ENCODE peak calls at places on chromosomes 4 and X, in four cellular contexts. One of them, this sample, is unnamed. For H3K9me3, the result is how much of the 10 kb centered on the place peaks cover.

GRCh38 chr4:5366421-5366820 is 315.1 kb downstream of the STK32B start:
- DNase-seq in lung: no peak
- DNase-seq in aorta: no peak
- DNase-seq in neural progenitor cell: no peak
- DNase-seq in this sample: no peak

GRCh38 chrX:140439455-140439854 is 65.4 kb downstream of the SOX3 start:
- DNase-seq in lung: no peak
- DNase-seq in aorta: no peak
- DNase-seq in neural progenitor cell: peak
- DNase-seq in this sample: no peak

GRCh38 chrX:114924846-114925245 is 92.6 kb downstream of the IL13RA2 start:
- DNase-seq in lung: no peak
- DNase-seq in aorta: no peak
- DNase-seq in neural progenitor cell: no peak
- DNase-seq in this sample: no peak

GRCh38 chrX:20063153-20063552 is 53.6 kb downstream of the MAP7D2 start:
- DNase-seq in lung: no peak
- DNase-seq in aorta: no peak
- DNase-seq in neural progenitor cell: no peak
- DNase-seq in this sample: no peak

GRCh38 chr4:1299301-1299860 is 9.7 kb downstream of the MAEA start:
- DNase-seq in lung: no peak
- DNase-seq in aorta: peak
- DNase-seq in neural progenitor cell: no peak
- DNase-seq in this sample: no peak

GRCh38 chr4:3529363-3529762 is 2.9 kb downstream of the LRPAP1 start:
- DNase-seq in lung: peak
- DNase-seq in aorta: peak
- DNase-seq in neural progenitor cell: no peak
- DNase-seq in this sample: no peak

GRCh38 chrX:8126092-8126491 is 45.0 kb downstream of the VCX2 start:
- DNase-seq in lung: no peak
- DNase-seq in aorta: no peak
- DNase-seq in neural progenitor cell: no peak
- DNase-seq in this sample: no peak

GRCh38 chr4:47490550-47490949 is 5.5 kb downstream of the ATP10D start:
- DNase-seq in lung: no peak
- DNase-seq in aorta: no peak
- DNase-seq in neural progenitor cell: peak
- DNase-seq in this sample: no peak

GRCh38 chr4:126583509-126583908 is 1049.2 kb upstream of the INTU start:
- DNase-seq in lung: no peak
- DNase-seq in aorta: no peak
- DNase-seq in neural progenitor cell: peak
- DNase-seq in this sample: no peak

GRCh38 chr4:107856901-107857300 is 32.2 kb downstream of the SGMS2 start:
- DNase-seq in lung: no peak
- DNase-seq in aorta: no peak
- DNase-seq in neural progenitor cell: no peak
- DNase-seq in this sample: no peak

GRCh38 chr4:102438873-102439614 is 62.1 kb upstream of the NFKB1 start:
- DNase-seq in lung: no peak
- DNase-seq in aorta: no peak
- DNase-seq in neural progenitor cell: no peak
- DNase-seq in this sample: peak

GRCh38 chrX:25144043-25144940 is 128.5 kb upstream of the ARX start:
- DNase-seq in lung: peak
- DNase-seq in aorta: peak
- DNase-seq in neural progenitor cell: peak
- DNase-seq in this sample: peak

GRCh38 chr4:6972911-6973310 is 63.3 kb downstream of the TBC1D14 start:
- DNase-seq in lung: no peak
- DNase-seq in aorta: no peak
- DNase-seq in neural progenitor cell: peak
- DNase-seq in this sample: no peak

GRCh38 chr4:169103966-169104412 is 93.9 kb upstream of the CBR4 start:
- DNase-seq in lung: no peak
- DNase-seq in aorta: no peak
- DNase-seq in neural progenitor cell: peak
- DNase-seq in this sample: peak

GRCh38 chrX:24515447-24515846 is 50.4 kb downstream of the PDK3 start:
- DNase-seq in lung: no peak
- DNase-seq in aorta: no peak
- DNase-seq in neural progenitor cell: peak
- DNase-seq in this sample: no peak

GRCh38 chr4:46386570-46386969 is 3.4 kb downstream of the GABRA2 start:
- DNase-seq in lung: no peak
- DNase-seq in aorta: no peak
- DNase-seq in neural progenitor cell: peak
- DNase-seq in this sample: peak

GRCh38 chrX:149131780-149132179 is 373.3 kb downstream of the IDS start:
- DNase-seq in lung: no peak
- DNase-seq in aorta: no peak
- DNase-seq in neural progenitor cell: no peak
- DNase-seq in this sample: no peak

GRCh38 chrX:102712967-102713677 is 874 bp downstream of the GPRASP2 start:
- DNase-seq in lung: no peak
- DNase-seq in aorta: peak
- DNase-seq in neural progenitor cell: peak
- DNase-seq in this sample: no peak

GRCh38 chr4:69907151-69907550 is 23.7 kb upstream of the CSN1S1 start:
- DNase-seq in lung: no peak
- DNase-seq in aorta: no peak
- DNase-seq in neural progenitor cell: no peak
- DNase-seq in this sample: no peak

GRCh38 chrX:48919947-48920712 is 1.3 kb upstream of the PIM2 start:
- DNase-seq in lung: no peak
- DNase-seq in aorta: peak
- DNase-seq in neural progenitor cell: no peak
- DNase-seq in this sample: no peak

DNA sequence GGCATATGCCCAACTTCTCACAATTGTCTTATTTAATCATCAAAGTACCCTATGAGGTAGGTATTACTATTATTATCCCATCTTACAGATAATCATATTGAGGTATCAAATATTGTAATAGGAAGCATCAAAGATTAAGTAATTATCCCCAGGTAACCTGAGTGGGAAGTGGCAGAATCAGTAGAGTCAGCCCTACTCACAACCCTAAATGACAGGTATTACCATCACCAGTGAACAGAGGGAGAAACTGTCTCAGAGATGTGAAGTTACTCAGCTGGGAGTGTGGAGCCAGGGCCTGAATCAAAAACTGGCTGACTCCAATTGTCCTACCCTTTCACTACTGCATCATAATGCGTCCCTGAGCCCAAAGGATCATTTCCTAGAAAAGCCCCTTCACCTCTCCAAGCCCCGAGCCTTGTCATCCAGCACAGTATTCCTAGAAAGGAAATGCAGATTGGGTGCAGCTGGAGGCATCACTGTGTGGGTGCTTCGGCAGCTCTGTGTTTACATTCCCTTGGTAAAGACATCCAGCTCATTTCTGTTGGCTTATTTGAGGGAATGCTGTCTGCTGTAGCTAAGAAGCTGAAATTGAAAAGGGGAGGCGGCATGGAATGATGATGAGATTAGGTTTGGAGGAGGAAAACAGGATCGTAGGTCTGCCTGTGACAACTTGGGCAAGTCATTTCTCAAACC is 72.8 kb downstream of the DHX15 start:
- DNase-seq in lung: no peak
- DNase-seq in aorta: no peak
- DNase-seq in neural progenitor cell: no peak
- DNase-seq in this sample: no peak
- H3K27ac ChIP-seq in lung: no peak
- H3K27ac ChIP-seq in aorta: no peak
- H3K27ac ChIP-seq in neural progenitor cell: no peak
- H3K27ac ChIP-seq in this sample: no peak

GRCh38 chrX:151984891-151985290 is 10.4 kb upstream of the GABRE start:
- DNase-seq in lung: no peak
- DNase-seq in aorta: no peak
- DNase-seq in neural progenitor cell: no peak
- DNase-seq in this sample: no peak
- H3K9me3 ChIP-seq in lung: under half
- H3K9me3 ChIP-seq in aorta: under half
- H3K9me3 ChIP-seq in neural progenitor cell: under half
- H3K9me3 ChIP-seq in this sample: under half

GRCh38 chr4:82780398-82781231 is 18.0 kb downstream of the SCD5 start:
- DNase-seq in lung: peak
- DNase-seq in aorta: peak
- DNase-seq in neural progenitor cell: no peak
- DNase-seq in this sample: peak
- H3K27ac ChIP-seq in lung: no peak
- H3K27ac ChIP-seq in aorta: no peak
- H3K27ac ChIP-seq in neural progenitor cell: no peak
- H3K27ac ChIP-seq in this sample: peak

GRCh38 chr4:129063640-129064039 is 29.7 kb downstream of the SCLT1 start:
- DNase-seq in lung: no peak
- DNase-seq in aorta: no peak
- DNase-seq in neural progenitor cell: no peak
- DNase-seq in this sample: no peak
- H3K9me3 ChIP-seq in lung: under half
- H3K9me3 ChIP-seq in aorta: under half
- H3K9me3 ChIP-seq in neural progenitor cell: under half
- H3K9me3 ChIP-seq in this sample: under half

GRCh38 chr4:55358246-55358645 is 12.2 kb downstream of the SRD5A3 start:
- DNase-seq in lung: no peak
- DNase-seq in aorta: no peak
- DNase-seq in neural progenitor cell: no peak
- DNase-seq in this sample: no peak

GRCh38 chr4:55355555-55355954 is 9.5 kb downstream of the SRD5A3 start:
- DNase-seq in lung: no peak
- DNase-seq in aorta: no peak
- DNase-seq in neural progenitor cell: no peak
- DNase-seq in this sample: no peak

GRCh38 chr4:55354648-55355047 is 8.6 kb downstream of the SRD5A3 start:
- DNase-seq in lung: no peak
- DNase-seq in aorta: no peak
- DNase-seq in neural progenitor cell: no peak
- DNase-seq in this sample: no peak

GRCh38 chr4:55358668-55359067 is 12.6 kb downstream of the SRD5A3 start:
- DNase-seq in lung: no peak
- DNase-seq in aorta: no peak
- DNase-seq in neural progenitor cell: no peak
- DNase-seq in this sample: no peak

GRCh38 chr4:55356991-55357461 is 11.0 kb downstream of the SRD5A3 start:
- DNase-seq in lung: peak
- DNase-seq in aorta: no peak
- DNase-seq in neural progenitor cell: no peak
- DNase-seq in this sample: no peak
- H3K27ac ChIP-seq in lung: no peak
- H3K27ac ChIP-seq in aorta: no peak
- H3K27ac ChIP-seq in neural progenitor cell: no peak
- H3K27ac ChIP-seq in this sample: no peak

GRCh38 chr4:14178421-14178820 is 550.9 kb upstream of the BOD1L1 start:
- DNase-seq in lung: no peak
- DNase-seq in aorta: no peak
- DNase-seq in neural progenitor cell: no peak
- DNase-seq in this sample: no peak
- H3K9me3 ChIP-seq in lung: under half
- H3K9me3 ChIP-seq in aorta: under half
- H3K9me3 ChIP-seq in neural progenitor cell: under half
- H3K9me3 ChIP-seq in this sample: under half

GRCh38 chrX:10157032-10157341 is 212 bp downstream of the CLCN4 start:
- DNase-seq in lung: no peak
- DNase-seq in aorta: no peak
- DNase-seq in neural progenitor cell: no peak
- DNase-seq in this sample: no peak
- H3K27ac ChIP-seq in lung: peak
- H3K27ac ChIP-seq in aorta: no peak
- H3K27ac ChIP-seq in neural progenitor cell: no peak
- H3K27ac ChIP-seq in this sample: peak

GRCh38 chr4:112213850-112214249 is 17.7 kb upstream of the AP1AR start:
- DNase-seq in lung: no peak
- DNase-seq in aorta: no peak
- DNase-seq in neural progenitor cell: no peak
- DNase-seq in this sample: no peak
- H3K9me3 ChIP-seq in lung: under half
- H3K9me3 ChIP-seq in aorta: under half
- H3K9me3 ChIP-seq in neural progenitor cell: under half
- H3K9me3 ChIP-seq in this sample: under half

DNA sequence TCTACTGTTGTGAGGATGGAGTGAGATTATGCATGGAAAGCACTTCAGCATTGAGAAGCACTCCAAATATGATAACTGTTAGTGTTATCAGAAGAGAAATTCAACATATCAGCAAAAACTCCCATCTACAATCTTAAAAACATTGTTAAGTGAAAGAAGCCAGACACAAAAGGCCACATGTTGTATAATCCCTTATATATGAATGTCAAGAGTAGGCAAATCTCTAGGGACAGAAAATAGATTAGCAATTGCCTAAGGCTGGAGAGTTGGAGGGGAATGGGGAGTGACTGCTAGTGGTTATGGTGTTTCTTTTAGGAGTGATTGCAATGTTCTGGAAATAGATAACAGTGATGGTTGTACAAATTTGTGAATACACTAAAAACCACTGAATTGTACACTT is 122.5 kb upstream of the LNX1 start:
- DNase-seq in lung: no peak
- DNase-seq in aorta: no peak
- DNase-seq in neural progenitor cell: no peak
- DNase-seq in this sample: no peak
- H3K27ac ChIP-seq in lung: no peak
- H3K27ac ChIP-seq in aorta: no peak
- H3K27ac ChIP-seq in neural progenitor cell: no peak
- H3K27ac ChIP-seq in this sample: no peak

This sample was measured in SJCRH30.